ENCODE peak calls at places on chromosomes 13 and 19, in eight cellular contexts. H, T, I, J, R, Y, L and X are unnamed samples.

GRCh38 chr13:97944396-97945029 is 9.0 kb upstream of the IPO5 start:
- DNase-seq in H (no peak), T (peak), I (no peak), J (no peak), R (no peak), Y (no peak), L (no peak), X (no peak)

GRCh38 chr19:8308891-8309291 is 733 bp upstream of the CD320 start:
- DNase-seq in H (no peak), T (no peak), I (no peak), J (peak), R (no peak), Y (no peak), L (no peak), X (no peak)

GRCh38 chr19:43812259-43812658 is 10.0 kb upstream of the LYPD5 start:
- DNase-seq in H (no peak), T (no peak), I (no peak), J (no peak), R (no peak), Y (no peak), L (no peak), X (no peak)

GRCh38 chr19:16325671-16326400 is 1.2 kb downstream of the KLF2 start:
- DNase-seq in H (peak), T (no peak), I (no peak), J (peak), R (no peak), Y (no peak), L (no peak), X (no peak)

GRCh38 chr19:30214651-30215051 is 157.5 kb upstream of the ZNF536 start:
- DNase-seq in H (no peak), T (no peak), I (no peak), J (no peak), R (no peak), Y (no peak), L (no peak), X (no peak)

GRCh38 chr19:40157059-40157458 is 34.2 kb upstream of the MAP3K10 start:
- DNase-seq in H (no peak), T (no peak), I (no peak), J (no peak), R (no peak), Y (no peak), L (no peak), X (no peak)

GRCh38 chr19:55383789-55384575 is at the start of gene TMEM238:
- DNase-seq in H (peak), T (peak), I (no peak), J (peak), R (peak), Y (no peak), L (no peak), X (no peak)

GRCh38 chr19:662207-662961 is 630 bp downstream of the RNF126 start:
- DNase-seq in H (peak), T (peak), I (no peak), J (peak), R (peak), Y (no peak), L (no peak), X (no peak)

GRCh38 chr13:107730835-107731234 is 484.5 kb downstream of the LIG4 start:
- DNase-seq in H (no peak), T (peak), I (peak), J (peak), R (no peak), Y (no peak), L (peak), X (no peak)

GRCh38 chr19:39802958-39803357 is 24.3 kb downstream of the LEUTX start:
- DNase-seq in H (no peak), T (no peak), I (no peak), J (no peak), R (no peak), Y (no peak), L (no peak), X (no peak)

GRCh38 chr19:30029721-30030510 is 87.9 kb downstream of the URI1 start:
- DNase-seq in H (peak), T (peak), I (no peak), J (no peak), R (no peak), Y (no peak), L (peak), X (no peak)

DNA sequence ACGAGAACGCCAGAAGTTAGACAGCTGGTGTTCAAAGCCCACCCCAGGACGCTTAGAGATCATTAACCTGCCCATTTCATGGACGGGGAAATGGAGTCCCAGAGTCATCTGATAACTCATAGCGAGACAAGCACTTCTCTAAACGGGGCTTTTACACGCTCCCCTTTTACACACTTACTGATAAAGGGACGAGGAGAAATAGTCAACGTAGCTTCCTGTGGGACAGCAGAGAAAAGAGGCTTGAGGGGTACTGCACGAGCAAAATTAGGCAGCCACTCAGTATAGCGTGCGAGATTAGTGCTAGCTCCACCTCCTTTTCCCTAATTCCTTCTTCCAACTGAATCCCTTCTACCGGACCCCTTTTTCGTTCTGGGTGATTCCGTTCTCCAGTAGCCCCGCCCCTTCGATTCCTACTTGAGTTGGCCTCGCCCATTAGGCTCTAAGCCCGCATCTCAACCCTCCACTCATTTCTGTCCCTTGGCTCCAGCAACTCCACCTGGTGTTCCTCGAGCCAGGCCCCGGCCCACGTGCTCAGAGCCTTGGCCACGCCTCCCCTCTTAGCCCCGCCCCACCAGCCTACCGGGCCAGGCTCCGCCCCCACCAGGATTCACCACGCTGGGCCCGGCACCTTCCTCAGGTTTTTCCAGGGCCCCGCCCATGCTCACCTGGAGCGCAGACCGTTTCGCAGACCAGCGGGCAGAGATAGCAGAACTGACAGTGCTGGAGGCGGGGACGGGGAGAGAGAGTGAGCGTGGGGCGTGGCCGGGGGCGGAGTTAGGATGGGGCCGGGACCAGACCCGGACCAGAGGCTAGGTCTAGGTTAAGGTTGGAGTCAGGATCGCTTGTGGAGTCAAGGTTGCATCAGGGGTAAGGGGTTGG is 3.6 kb downstream of the HRC start:
- DNase-seq in H (peak), T (peak), I (no peak), J (peak), R (peak), Y (no peak), L (no peak), X (no peak)
- H3K4me3 ChIP-seq in H (no peak), T (no peak), I (no peak), J (no peak), R (no peak), Y (peak), L (no peak), X (no peak)

GRCh38 chr13:112014857-112015256 is 52.1 kb upstream of the SOX1 start:
- DNase-seq in H (no peak), T (peak), I (no peak), J (no peak), R (no peak), Y (no peak), L (no peak), X (no peak)
- TF ChIP-seq CTCF in H (no peak), T (no peak), I (no peak), J (no peak), R (no peak), Y (no peak), L (no peak), X (no peak)

GRCh38 chr13:36431204-36432105 is 840 bp upstream of the CCNA1 start:
- DNase-seq in H (no peak), T (no peak), I (no peak), J (peak), R (no peak), Y (no peak), L (no peak), X (no peak)
- H3K4me3 ChIP-seq in H (peak), T (no peak), I (peak), J (peak), R (no peak), Y (peak), L (peak), X (peak)

DNA sequence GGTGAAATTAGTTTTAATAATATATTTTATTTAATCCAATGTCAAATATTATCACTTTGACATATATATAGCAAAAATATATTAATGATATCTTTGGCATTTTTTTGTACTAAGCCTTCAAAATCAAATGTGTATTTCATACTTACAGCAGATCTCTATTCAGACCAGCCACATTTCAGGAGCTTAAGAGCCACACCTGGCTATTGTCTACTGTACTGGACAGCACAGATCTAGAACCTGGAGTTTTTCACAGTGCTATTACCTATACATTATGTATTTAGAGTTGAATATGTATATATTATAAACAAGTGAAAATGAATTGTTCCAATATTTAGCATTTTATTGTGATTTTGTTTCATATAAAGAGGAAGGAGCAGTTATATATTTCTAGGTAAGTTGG is 486.3 kb downstream of the DIAPH3 start:
- DNase-seq in H (no peak), T (no peak), I (no peak), J (no peak), R (no peak), Y (no peak), L (no peak), X (no peak)
- TF ChIP-seq CTCF in H (no peak), T (no peak), I (no peak), J (no peak), R (no peak), Y (no peak), L (no peak), X (no peak)

GRCh38 chr13:44752184-44752583 is 176.1 kb upstream of the TSC22D1 start:
- DNase-seq in H (no peak), T (no peak), I (no peak), J (no peak), R (no peak), Y (no peak), L (no peak), X (no peak)
- H3K4me3 ChIP-seq in H (no peak), T (no peak), I (no peak), J (no peak), R (no peak), Y (no peak), L (no peak), X (no peak)

DNA sequence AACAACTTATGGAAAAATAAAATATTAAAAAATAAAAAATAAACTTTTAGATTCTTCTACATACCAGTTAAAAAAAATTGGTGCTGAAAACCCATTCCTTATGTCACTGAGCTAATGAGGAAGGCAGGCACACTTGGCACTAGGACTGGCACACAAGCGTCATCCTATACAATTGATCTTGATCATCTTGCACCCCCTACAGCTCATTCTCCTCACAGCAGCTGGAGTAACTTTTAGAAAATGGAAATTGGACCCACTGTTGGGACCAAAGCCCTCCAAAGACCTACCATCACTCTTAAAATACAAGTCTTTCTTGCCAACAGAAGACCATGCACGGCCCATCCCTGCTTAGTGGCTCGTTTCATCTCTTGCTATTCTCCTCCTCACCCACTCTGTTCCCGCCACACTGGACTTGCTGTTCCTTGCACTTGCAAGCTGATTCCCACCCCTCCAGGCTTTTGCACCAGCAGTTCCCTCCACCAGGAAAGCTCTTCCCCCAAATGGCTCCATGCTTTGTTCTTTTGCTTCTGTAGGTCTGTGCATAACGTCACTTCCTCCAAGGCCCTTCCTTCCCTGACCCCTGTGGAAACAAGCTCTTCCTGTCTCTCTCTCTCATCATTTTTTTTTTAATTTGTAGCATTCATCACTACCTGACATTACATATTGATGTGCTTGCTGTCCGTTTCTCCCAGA is 11.6 kb downstream of the CTU1 start:
- DNase-seq in H (peak), T (no peak), I (no peak), J (no peak), R (no peak), Y (no peak), L (no peak), X (no peak)
- TF ChIP-seq CTCF in H (peak), T (peak), I (no peak), J (peak), R (no peak), Y (no peak), L (no peak), X (no peak)

GRCh38 chr19:23116802-23117571 is at the start of gene ZNF730:
- DNase-seq in H (no peak), T (peak), I (peak), J (peak), R (peak), Y (no peak), L (no peak), X (peak)
- H3K4me3 ChIP-seq in H (no peak), T (peak), I (peak), J (peak), R (no peak), Y (peak), L (peak), X (peak)

DNA sequence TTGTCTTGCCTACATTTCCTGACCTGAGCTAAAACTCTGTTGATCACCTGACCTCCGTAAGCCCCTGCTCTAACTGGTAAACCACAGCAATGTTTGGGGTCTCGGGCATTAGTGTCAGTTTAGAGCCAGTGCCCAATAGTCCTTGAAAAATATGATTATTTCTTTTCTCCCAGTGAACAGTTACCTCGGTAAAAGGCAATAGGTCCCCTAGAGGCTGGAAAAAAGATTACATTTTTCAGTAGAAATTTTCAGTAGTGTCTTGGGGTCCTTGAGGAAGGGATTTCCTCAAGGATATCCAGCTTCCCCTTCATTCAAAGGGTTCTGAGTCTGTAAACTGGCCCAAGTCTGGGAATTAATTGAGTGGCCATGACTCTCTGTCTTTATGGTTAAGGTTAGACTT is 177.5 kb downstream of the SLC7A1 start:
- DNase-seq in H (no peak), T (no peak), I (no peak), J (no peak), R (no peak), Y (no peak), L (no peak), X (no peak)
- TF ChIP-seq CTCF in H (no peak), T (no peak), I (no peak), J (no peak), R (no peak), Y (no peak), L (no peak), X (no peak)

GRCh38 chr13:57632276-57633140 is 964 bp downstream of the PCDH17 start:
- DNase-seq in H (no peak), T (no peak), I (no peak), J (no peak), R (no peak), Y (no peak), L (no peak), X (no peak)
- H3K4me3 ChIP-seq in H (no peak), T (no peak), I (peak), J (peak), R (no peak), Y (peak), L (peak), X (peak)

GRCh38 chr13:21242236-21242635 is 65.8 kb downstream of the MRPL57 start:
- DNase-seq in H (no peak), T (no peak), I (no peak), J (peak), R (no peak), Y (no peak), L (no peak), X (no peak)
- TF ChIP-seq CTCF in H (no peak), T (no peak), I (no peak), J (peak), R (no peak), Y (no peak), L (no peak), X (no peak)